ENCODE peak calls at places on chromosomes 16 and 17, in five cellular contexts. J, Y, Q, S and P are unnamed samples.
A peak's percentile ranks its signal among the peaks of the same experiment; 100 is the strongest.

GRCh38 chr16:84643677-84644076 is 4.6 kb upstream of the KLHL36 start:
- DNase-seq in J (no peak), Y (no peak), Q (no peak), S (no peak), P (no peak)

GRCh38 chr16:75555213-75555706 is 792 bp downstream of the TMEM231 start:
- DNase-seq in J (peak; percentile 89), Y (peak; percentile 94), Q (peak; percentile 89), S (peak; percentile 89), P (peak; percentile 90)

GRCh38 chr16:55512941-55513340 is 4.1 kb downstream of the LPCAT2 start:
- DNase-seq in J (no peak), Y (no peak), Q (no peak), S (no peak), P (no peak)

GRCh38 chr17:19762515-19762961 is 14.4 kb upstream of the ALDH3A1 start:
- DNase-seq in J (peak; percentile 56), Y (peak; percentile 84), Q (no peak), S (peak; percentile 87), P (peak; percentile 71)

GRCh38 chr17:46742539-46743270 is 75.8 kb downstream of the WNT3 start:
- DNase-seq in J (no peak), Y (peak; percentile 84), Q (peak; percentile 69), S (no peak), P (peak; percentile 57)

GRCh38 chr17:65408050-65408449 is 153.4 kb downstream of the AXIN2 start:
- DNase-seq in J (no peak), Y (no peak), Q (no peak), S (no peak), P (no peak)

GRCh38 chr17:76820039-76820438 is 48.2 kb upstream of the MGAT5B start:
- DNase-seq in J (no peak), Y (no peak), Q (no peak), S (no peak), P (no peak)

GRCh38 chr16:58021661-58022551 is 3.6 kb upstream of the MMP15 start:
- DNase-seq in J (no peak), Y (no peak), Q (no peak), S (no peak), P (no peak)

GRCh38 chr17:80261159-80261894 is 675 bp downstream of the RNF213 start:
- DNase-seq in J (peak; percentile 90), Y (peak; percentile 85), Q (peak; percentile 34), S (peak; percentile 86), P (peak; percentile 60)

GRCh38 chr16:58628845-58629680 is 563 bp downstream of the CNOT1 start:
- DNase-seq in J (peak; percentile 55), Y (peak; percentile 34), Q (peak; percentile 21), S (peak; percentile 49), P (peak; percentile 49)

GRCh38 chr16:89613954-89614459 is 565 bp downstream of the DPEP1 start:
- DNase-seq in J (no peak), Y (no peak), Q (no peak), S (no peak), P (no peak)

GRCh38 chr16:68265078-68265925 is 976 bp downstream of the SLC7A6 start:
- DNase-seq in J (peak; percentile 100), Y (peak; percentile 91), Q (peak; percentile 42), S (peak; percentile 55), P (peak; percentile 60)

GRCh38 chr16:75424096-75424762 is 9.1 kb downstream of the CFDP1 start:
- DNase-seq in J (peak; percentile 78), Y (no peak), Q (no peak), S (no peak), P (no peak)

GRCh38 chr16:68764866-68765265 is 27.8 kb downstream of the CDH1 start:
- DNase-seq in J (no peak), Y (no peak), Q (no peak), S (no peak), P (no peak)

GRCh38 chr17:57296231-57296630 is 39.9 kb downstream of the MSI2 start:
- DNase-seq in J (no peak), Y (no peak), Q (no peak), S (no peak), P (no peak)

GRCh38 chr17:4235372-4236279 is 28.2 kb downstream of the ANKFY1 start:
- DNase-seq in J (no peak), Y (no peak), Q (no peak), S (no peak), P (no peak)

GRCh38 chr17:30970757-30971567 is at the start of gene RNF135:
- DNase-seq in J (no peak), Y (peak; percentile 95), Q (no peak), S (peak; percentile 85), P (peak; percentile 84)

GRCh38 chr16:18948372-18949020 is 22.3 kb upstream of the SMG1 start:
- DNase-seq in J (no peak), Y (no peak), Q (no peak), S (no peak), P (no peak)

GRCh38 chr17:10226930-10227695 is 28.7 kb upstream of the GAS7 start:
- DNase-seq in J (peak; percentile 16), Y (peak; percentile 55), Q (peak; percentile 76), S (peak; percentile 92), P (no peak)

GRCh38 chr16:2243031-2243528 is 6.8 kb downstream of the DNASE1L2 start:
- DNase-seq in J (no peak), Y (peak; percentile 70), Q (no peak), S (peak; percentile 70), P (no peak)

GRCh38 chr16:62965831-62966230 is 929.6 kb upstream of the CDH8 start:
- DNase-seq in J (no peak), Y (no peak), Q (no peak), S (no peak), P (no peak)

GRCh38 chr17:38768417-38768816 is 15.9 kb downstream of the PSMB3 start:
- DNase-seq in J (no peak), Y (no peak), Q (no peak), S (no peak), P (no peak)

GRCh38 chr17:32627233-32628008 is 140.6 kb downstream of the CDK5R1 start:
- DNase-seq in J (no peak), Y (no peak), Q (no peak), S (peak; percentile 58), P (no peak)

GRCh38 chr16:54077412-54077821 is 209.2 kb downstream of the IRX3 start:
- DNase-seq in J (no peak), Y (peak; percentile 70), Q (no peak), S (no peak), P (peak; percentile 88)
- H3K4me3 ChIP-seq in J (no peak overlapping the region), Y (no peak overlapping the region), Q (no peak overlapping the region), S (no peak overlapping the region), P (no peak overlapping the region)

GRCh38 chr16:1046271-1046955 is 26.1 kb upstream of the SSTR5 start:
- DNase-seq in J (no peak), Y (no peak), Q (no peak), S (no peak), P (no peak)

GRCh38 chr16:1048442-1049112 is 24.0 kb upstream of the SSTR5 start:
- DNase-seq in J (peak; percentile 14), Y (peak; percentile 68), Q (peak; percentile 89), S (peak; percentile 81), P (peak; percentile 26)

GRCh38 chr16:1047801-1048200 is 24.7 kb upstream of the SSTR5 start:
- DNase-seq in J (no peak), Y (no peak), Q (no peak), S (no peak), P (no peak)

GRCh38 chr16:1045363-1046270 is 26.9 kb upstream of the SSTR5 start:
- DNase-seq in J (no peak), Y (no peak), Q (no peak), S (no peak), P (no peak)

DNA sequence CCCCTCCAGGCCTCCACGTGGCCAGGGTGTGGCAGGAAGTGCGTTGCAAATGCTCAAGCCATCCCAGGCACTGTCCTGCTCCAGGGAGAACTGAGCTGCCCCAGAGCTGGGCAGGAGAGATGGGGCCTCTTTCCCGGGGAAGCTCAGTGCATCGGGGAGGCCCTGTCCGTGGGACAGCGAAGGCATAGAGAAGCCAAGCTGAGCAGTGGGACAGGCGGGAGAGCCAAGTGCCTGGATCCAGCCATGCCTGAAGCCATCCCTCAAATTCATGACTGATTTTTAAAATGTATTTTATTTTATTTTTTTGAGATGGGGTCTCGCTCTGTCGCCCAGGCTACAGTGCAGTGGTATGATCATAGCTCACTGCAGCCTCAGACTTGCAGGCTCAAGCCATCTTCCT is 25.4 kb upstream of the SSTR5 start:
- DNase-seq in J (no peak), Y (no peak), Q (no peak), S (no peak), P (no peak)
- TF ChIP-seq JUN in J (no peak), Y (no peak), Q (no peak), S (no peak), P (no peak)

DNA sequence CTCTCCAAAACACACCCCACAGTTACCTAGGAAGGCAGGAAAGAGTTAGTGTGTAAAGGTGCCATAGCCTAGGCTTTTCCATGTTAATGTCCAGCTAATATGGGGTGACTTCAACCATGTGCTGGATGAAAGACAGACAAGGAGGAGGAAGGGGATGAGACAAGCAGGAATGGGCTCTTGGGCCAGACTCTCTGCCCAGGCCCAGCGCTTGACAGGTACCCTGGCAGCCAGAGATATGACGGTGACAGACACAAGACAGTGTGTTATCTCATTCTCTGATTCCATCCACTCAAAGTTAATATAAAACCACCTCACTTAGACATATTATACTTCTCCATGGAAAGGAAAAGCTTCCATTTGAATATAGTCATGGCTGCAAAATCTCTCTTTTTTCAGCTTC is 596.8 kb downstream of the TOX3 start:
- DNase-seq in J (no peak), Y (no peak), Q (no peak), S (no peak), P (no peak)
- H3K4me3 ChIP-seq in J (no peak overlapping the region), Y (no peak overlapping the region), Q (no peak overlapping the region), S (no peak overlapping the region), P (no peak overlapping the region)

GRCh38 chr17:1720856-1721386 is 3.6 kb upstream of the WDR81 start:
- DNase-seq in J (peak; percentile 51), Y (peak; percentile 81), Q (no peak), S (peak; percentile 85), P (peak; percentile 58)
- TF ChIP-seq JUN in J (no peak), Y (no peak), Q (no peak), S (no peak), P (no peak)